ENCODE peak calls at places on chromosomes 6 and 20, in ten cellular contexts. Z, W, T, X, A, L, D, S, M and Q are unnamed samples. For H3K4me1 and H3K9me3, the result is how much of the 10 kb centered on the place peaks cover.

GRCh38 chr6:95530176-95530799 is 47.0 kb upstream of the MANEA start:
- DNase-seq in Z (no peak), W (no peak), T (no peak), X (no peak), A (no peak), L (no peak), D (no peak), S (no peak), M (no peak), Q (no peak)

GRCh38 chr20:63881451-63882226 is 13.3 kb upstream of the DNAJC5 start:
- DNase-seq in Z (no peak), W (no peak), T (no peak), X (no peak), A (no peak), L (no peak), D (no peak), S (no peak), M (no peak), Q (no peak)

GRCh38 chr20:47220161-47220582 is 136.3 kb downstream of the ZMYND8 start:
- DNase-seq in Z (peak), W (no peak), T (peak), X (peak), A (no peak), L (no peak), D (no peak), S (no peak), M (no peak), Q (peak)

GRCh38 chr20:57660510-57661199 is 40.4 kb upstream of the ZBP1 start:
- DNase-seq in Z (no peak), W (peak), T (no peak), X (no peak), A (peak), L (peak), D (no peak), S (no peak), M (peak), Q (no peak)

GRCh38 chr6:467671-468082 is 76.1 kb downstream of the IRF4 start:
- DNase-seq in Z (no peak), W (no peak), T (no peak), X (no peak), A (no peak), L (no peak), D (no peak), S (no peak), M (no peak), Q (no peak)

GRCh38 chr6:52074155-52074554 is 13.3 kb downstream of the PKHD1 start:
- DNase-seq in Z (no peak), W (no peak), T (no peak), X (no peak), A (no peak), L (no peak), D (no peak), S (no peak), M (no peak), Q (no peak)

GRCh38 chr6:161748535-161749386 is 474.9 kb upstream of the AGPAT4 start:
- DNase-seq in Z (no peak), W (no peak), T (peak), X (peak), A (peak), L (peak), D (peak), S (no peak), M (peak), Q (no peak)

GRCh38 chr6:56902551-56903464 is 52.1 kb upstream of the BEND6 start:
- DNase-seq in Z (no peak), W (no peak), T (peak), X (no peak), A (peak), L (no peak), D (no peak), S (peak), M (no peak), Q (peak)

GRCh38 chr6:105137388-105137787 is 42.4 kb downstream of the POPDC3 start:
- DNase-seq in Z (no peak), W (no peak), T (no peak), X (no peak), A (peak), L (no peak), D (no peak), S (peak), M (no peak), Q (no peak)

GRCh38 chr20:10774357-10774943 is 100.7 kb upstream of the JAG1 start:
- DNase-seq in Z (no peak), W (no peak), T (no peak), X (no peak), A (no peak), L (no peak), D (no peak), S (no peak), M (no peak), Q (no peak)

GRCh38 chr20:10771435-10772140 is 97.8 kb upstream of the JAG1 start:
- DNase-seq in Z (no peak), W (no peak), T (no peak), X (no peak), A (no peak), L (no peak), D (no peak), S (no peak), M (no peak), Q (no peak)

GRCh38 chr20:10770753-10771152 is 97.0 kb upstream of the JAG1 start:
- DNase-seq in Z (no peak), W (no peak), T (no peak), X (no peak), A (no peak), L (no peak), D (no peak), S (no peak), M (no peak), Q (no peak)

DNA sequence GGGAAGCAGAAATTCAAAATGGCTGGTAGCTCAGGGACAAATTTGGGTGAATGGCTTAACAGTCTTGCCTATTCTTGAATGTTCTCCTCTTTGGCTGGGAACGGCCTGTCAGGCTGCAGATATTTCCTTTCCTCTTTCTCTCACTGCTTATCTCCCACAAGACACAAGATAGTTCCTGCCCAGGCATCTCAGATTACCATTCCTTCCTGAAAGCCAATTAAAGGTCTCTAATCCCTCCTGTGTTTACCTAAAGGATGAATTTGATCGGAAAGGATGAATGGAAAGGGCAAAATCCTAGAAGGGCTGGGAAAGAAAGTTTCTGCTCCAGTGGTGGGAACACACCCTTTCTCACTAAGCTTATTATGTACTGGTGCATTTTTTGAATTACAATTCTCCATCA is 95.9 kb upstream of the JAG1 start:
- DNase-seq in Z (no peak), W (no peak), T (no peak), X (no peak), A (no peak), L (no peak), D (no peak), S (no peak), M (no peak), Q (no peak)
- H3K4me1 ChIP-seq in Z (under half), W (under half), T (under half), X (under half), A (under half), L (under half), D (under half), S (under half), M (under half), Q (under half)

DNA sequence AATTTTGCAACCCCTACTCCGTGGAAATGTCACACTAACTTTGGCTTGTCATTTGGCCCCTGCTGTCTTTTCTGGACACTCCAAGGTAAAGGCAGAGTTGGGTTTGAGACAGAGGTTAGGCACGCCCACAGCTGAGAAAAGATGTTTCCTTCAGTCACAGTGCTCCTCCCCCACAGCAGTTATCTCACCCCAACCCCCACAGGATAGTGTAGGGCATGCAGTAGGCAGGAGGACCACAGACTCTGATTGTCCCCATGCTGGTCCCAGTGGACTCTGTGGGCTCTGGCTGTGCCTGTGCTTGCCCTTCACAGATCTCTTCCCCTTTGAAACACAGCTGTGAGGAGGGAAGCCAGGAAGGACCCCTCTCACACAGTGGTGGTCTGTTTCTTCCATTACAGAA is 124.0 kb upstream of the CARMIL1 start:
- DNase-seq in Z (no peak), W (no peak), T (peak), X (no peak), A (no peak), L (no peak), D (no peak), S (no peak), M (no peak), Q (no peak)
- H3K9me3 ChIP-seq in Z (under half), W (under half), T (under half), X (under half), A (under half), L (under half), D (under half), S (under half), M (under half), Q (under half)

GRCh38 chr6:22147983-22148797 is 148.6 kb downstream of the PRL start:
- DNase-seq in Z (no peak), W (peak), T (no peak), X (peak), A (peak), L (no peak), D (no peak), S (peak), M (no peak), Q (peak)

GRCh38 chr6:22151892-22152291 is 144.9 kb downstream of the PRL start:
- DNase-seq in Z (no peak), W (no peak), T (no peak), X (no peak), A (no peak), L (no peak), D (no peak), S (no peak), M (no peak), Q (no peak)

GRCh38 chr6:22147469-22147815 is 149.4 kb downstream of the PRL start:
- DNase-seq in Z (no peak), W (no peak), T (no peak), X (no peak), A (no peak), L (no peak), D (no peak), S (no peak), M (no peak), Q (no peak)

GRCh38 chr6:22149081-22149480 is 147.8 kb downstream of the PRL start:
- DNase-seq in Z (no peak), W (no peak), T (no peak), X (no peak), A (no peak), L (no peak), D (no peak), S (no peak), M (no peak), Q (no peak)

GRCh38 chr6:22149501-22150490 is 147.0 kb downstream of the PRL start:
- DNase-seq in Z (no peak), W (no peak), T (no peak), X (peak), A (no peak), L (no peak), D (no peak), S (no peak), M (no peak), Q (no peak)
- H3K4me1 ChIP-seq in Z (under half), W (under half), T (under half), X (under half), A (under half), L (under half), D (under half), S (under half), M (under half), Q (under half)

GRCh38 chr20:56271974-56272373 is 23.4 kb downstream of the MC3R start:
- DNase-seq in Z (no peak), W (no peak), T (no peak), X (no peak), A (no peak), L (no peak), D (no peak), S (no peak), M (no peak), Q (no peak)
- H3K9me3 ChIP-seq in Z (under half), W (under half), T (under half), X (under half), A (under half), L (under half), D (half or more), S (under half), M (under half), Q (under half)

GRCh38 chr6:150723857-150724256 is 124.2 kb downstream of the PLEKHG1 start:
- DNase-seq in Z (no peak), W (no peak), T (no peak), X (no peak), A (no peak), L (no peak), D (no peak), S (no peak), M (no peak), Q (no peak)
- H3K4me1 ChIP-seq in Z (under half), W (under half), T (half or more), X (under half), A (under half), L (under half), D (under half), S (under half), M (under half), Q (under half)

GRCh38 chr6:82458147-82458546 is 94.5 kb downstream of the TPBG start:
- DNase-seq in Z (no peak), W (no peak), T (no peak), X (no peak), A (no peak), L (no peak), D (no peak), S (no peak), M (no peak), Q (no peak)
- H3K9me3 ChIP-seq in Z (under half), W (under half), T (under half), X (under half), A (under half), L (under half), D (under half), S (under half), M (under half), Q (under half)

GRCh38 chr6:87741001-87741650 is 39.1 kb upstream of the AKIRIN2 start:
- DNase-seq in Z (no peak), W (no peak), T (no peak), X (no peak), A (no peak), L (no peak), D (no peak), S (no peak), M (no peak), Q (no peak)
- H3K4me1 ChIP-seq in Z (under half), W (under half), T (under half), X (under half), A (under half), L (under half), D (under half), S (under half), M (under half), Q (under half)